ENCODE peak calls at places on chromosomes 16 and 17, in eight cellular contexts. C, Y, J, S, K, X, A and N are unnamed samples.

GRCh38 chr17:27299384-27300049 is 5.6 kb downstream of the WSB1 start:
- DNase-seq in C (no peak), Y (no peak), J (no peak), S (no peak), K (no peak), X (no peak), A (no peak), N (no peak)

GRCh38 chr16:8798174-8798527 is 512 bp downstream of the PMM2 start:
- DNase-seq in C (no peak), Y (no peak), J (peak; percentile 36), S (no peak), K (peak; percentile 2), X (no peak), A (no peak), N (no peak)

GRCh38 chr17:1110844-1111598 is 68.8 kb downstream of the ABR start:
- DNase-seq in C (peak; percentile 39), Y (peak; percentile 76), J (peak; percentile 91), S (no peak), K (peak; percentile 88), X (peak; percentile 60), A (no peak), N (no peak)

GRCh38 chr17:15463363-15463762 is 4.1 kb downstream of the CDRT4 start:
- DNase-seq in C (no peak), Y (no peak), J (peak; percentile 92), S (no peak), K (no peak), X (no peak), A (no peak), N (no peak)

GRCh38 chr16:82753821-82754220 is 127.1 kb downstream of the CDH13 start:
- DNase-seq in C (no peak), Y (no peak), J (peak; percentile 76), S (no peak), K (no peak), X (no peak), A (no peak), N (no peak)

GRCh38 chr16:81081007-81081406 is 4.0 kb upstream of the C16orf46 start:
- DNase-seq in C (no peak), Y (no peak), J (no peak), S (no peak), K (no peak), X (no peak), A (no peak), N (no peak)

GRCh38 chr17:63546308-63547082 is 3.8 kb upstream of the DCAF7 start:
- DNase-seq in C (no peak), Y (no peak), J (no peak), S (no peak), K (no peak), X (no peak), A (no peak), N (no peak)

GRCh38 chr16:9567674-9568073 is 476.2 kb downstream of the HAPSTR1 start:
- DNase-seq in C (peak; percentile 79), Y (no peak), J (no peak), S (no peak), K (no peak), X (no peak), A (no peak), N (no peak)

GRCh38 chr17:263773-264172 is 82.3 kb upstream of the DOC2B start:
- DNase-seq in C (peak; percentile 2), Y (peak; percentile 18), J (no peak), S (peak; percentile 17), K (no peak), X (no peak), A (no peak), N (no peak)

GRCh38 chr17:8935194-8935593 is 30.3 kb downstream of the PIK3R5 start:
- DNase-seq in C (no peak), Y (peak; percentile 41), J (no peak), S (peak; percentile 81), K (no peak), X (no peak), A (no peak), N (peak; percentile 51)

GRCh38 chr16:81279375-81279774 is 35.4 kb upstream of the GAN start:
- DNase-seq in C (no peak), Y (no peak), J (peak; percentile 68), S (no peak), K (no peak), X (no peak), A (no peak), N (peak; percentile 56)

GRCh38 chr17:21249911-21250703 is 3.1 kb downstream of the NATD1 start:
- DNase-seq in C (no peak), Y (no peak), J (no peak), S (no peak), K (no peak), X (no peak), A (no peak), N (no peak)

GRCh38 chr16:29662729-29663019 is 373 bp upstream of the SPN start:
- DNase-seq in C (no peak), Y (no peak), J (no peak), S (peak; percentile 77), K (no peak), X (no peak), A (peak; percentile 88), N (no peak)

GRCh38 chr17:57995076-57995956 is 7.3 kb upstream of the VEZF1 start:
- DNase-seq in C (peak; percentile 84), Y (peak; percentile 81), J (peak; percentile 81), S (peak; percentile 61), K (peak; percentile 80), X (peak; percentile 29), A (no peak), N (peak; percentile 40)

GRCh38 chr17:16381496-16381820 is 567 bp downstream of the UBB start:
- DNase-seq in C (no peak), Y (no peak), J (peak; percentile 49), S (no peak), K (no peak), X (no peak), A (no peak), N (no peak)

GRCh38 chr17:82942166-82943130 is 102.6 kb upstream of the ZNF750 start:
- DNase-seq in C (no peak), Y (no peak), J (no peak), S (peak; percentile 36), K (no peak), X (peak; percentile 3), A (no peak), N (no peak)

GRCh38 chr16:35152067-35152627 is 1692.7 kb downstream of the TP53TG3F start:
- DNase-seq in C (no peak), Y (no peak), J (no peak), S (no peak), K (no peak), X (no peak), A (no peak), N (no peak)

DNA sequence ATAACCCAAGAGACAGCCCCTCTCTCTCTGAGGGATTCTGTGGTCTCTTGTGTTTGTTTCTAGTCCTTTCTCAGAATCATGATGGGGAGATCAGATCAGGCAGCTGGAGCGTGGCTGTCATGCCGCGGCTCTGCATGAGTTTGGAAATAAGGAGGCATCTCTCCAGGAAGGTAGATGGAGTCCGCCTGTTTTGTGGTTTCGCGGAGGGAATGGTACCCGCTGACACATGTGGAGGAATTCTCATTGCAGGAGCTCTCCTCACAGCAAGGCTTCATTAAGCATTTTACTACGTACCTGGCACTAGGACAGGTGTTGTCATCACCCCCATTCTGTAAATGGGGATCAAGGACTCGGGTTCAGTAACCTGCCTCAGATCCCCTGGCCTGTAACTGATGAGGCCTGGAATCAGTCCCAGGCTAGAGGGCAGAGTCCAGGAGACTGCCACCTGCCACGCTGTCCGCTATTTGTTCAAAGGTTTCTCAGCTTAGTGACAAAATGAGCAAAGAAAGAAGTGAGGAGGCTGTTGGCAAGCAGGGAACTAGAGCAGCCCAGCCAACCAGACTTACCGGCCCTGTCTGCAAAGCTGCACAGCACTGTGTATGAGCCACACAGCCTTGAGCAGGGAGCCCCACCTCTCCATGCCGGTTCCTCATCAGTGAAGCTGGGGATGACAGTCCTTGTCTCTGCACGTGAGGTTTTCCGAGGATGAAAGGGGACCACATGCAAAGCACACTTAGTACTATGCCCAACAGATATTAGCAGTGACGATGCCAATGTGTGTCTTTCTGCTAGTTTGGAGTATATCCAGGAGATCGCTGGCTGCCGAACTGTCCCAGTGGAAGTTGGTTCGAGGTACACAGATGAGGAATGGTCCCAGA is 11.0 kb downstream of the KDM8 start:
- DNase-seq in C (no peak), Y (no peak), J (no peak), S (no peak), K (no peak), X (no peak), A (no peak), N (no peak)
- H3K27ac ChIP-seq in C (no peak overlapping the region), Y (no peak overlapping the region), J (no peak overlapping the region), S (no peak overlapping the region), K (no peak overlapping the region), X (no peak overlapping the region), A (no peak overlapping the region), N (no peak overlapping the region)

DNA sequence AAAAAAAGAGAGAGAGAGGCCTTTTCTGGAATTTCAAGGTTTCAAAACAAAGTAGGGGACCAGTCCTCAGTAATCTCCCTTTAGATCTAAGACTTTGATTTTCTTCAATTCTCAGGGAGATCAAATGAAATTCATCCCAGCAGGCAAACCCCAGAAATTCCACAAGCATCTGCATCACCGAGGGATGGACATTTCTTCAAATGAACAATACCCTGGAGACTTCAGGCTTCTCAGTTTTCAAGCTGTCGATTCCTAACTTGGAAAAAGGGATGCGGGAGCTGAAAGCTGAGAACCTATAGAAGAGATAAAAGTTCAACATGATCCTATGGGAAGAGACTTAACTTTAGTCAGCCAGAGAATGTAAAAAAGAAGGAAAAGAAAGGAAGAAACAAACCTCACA is 296.9 kb upstream of the CDH5 start:
- DNase-seq in C (no peak), Y (no peak), J (peak; percentile 23), S (no peak), K (no peak), X (no peak), A (no peak), N (no peak)
- H3K27ac ChIP-seq in C (no peak overlapping the region), Y (no peak overlapping the region), J (no peak overlapping the region), S (no peak overlapping the region), K (no peak overlapping the region), X (no peak overlapping the region), A (no peak overlapping the region), N (no peak overlapping the region)

GRCh38 chr17:17685775-17686291 is 4.6 kb downstream of the RAI1 start:
- DNase-seq in C (no peak), Y (peak; percentile 78), J (peak; percentile 91), S (no peak), K (peak; percentile 60), X (no peak), A (no peak), N (peak; percentile 50)

GRCh38 chr17:17683710-17684365 is 2.6 kb downstream of the RAI1 start:
- DNase-seq in C (no peak), Y (no peak), J (no peak), S (no peak), K (no peak), X (no peak), A (no peak), N (no peak)

GRCh38 chr17:17682293-17682736 is 1.1 kb downstream of the RAI1 start:
- DNase-seq in C (no peak), Y (peak; percentile 53), J (no peak), S (peak; percentile 69), K (no peak), X (peak; percentile 59), A (no peak), N (no peak)

GRCh38 chr17:17682737-17683675 is 1.7 kb downstream of the RAI1 start:
- DNase-seq in C (peak; percentile 69), Y (peak; percentile 86), J (peak; percentile 91), S (peak; percentile 75), K (no peak), X (peak; percentile 72), A (no peak), N (no peak)

GRCh38 chr17:17684901-17685774 is 3.9 kb downstream of the RAI1 start:
- DNase-seq in C (no peak), Y (peak; percentile 38), J (peak; percentile 66), S (no peak), K (no peak), X (no peak), A (no peak), N (no peak)
- H3K27ac ChIP-seq in C (no peak overlapping the region), Y (peak overlapping the region; percentile 49), J (peak overlapping the region; percentile 89), S (no peak overlapping the region), K (peak overlapping the region; percentile 84), X (peak overlapping the region; percentile 64), A (no peak overlapping the region), N (peak overlapping the region; percentile 94)

GRCh38 chr17:41546819-41547218 is 18.7 kb upstream of the KRT19 start:
- DNase-seq in C (no peak), Y (no peak), J (no peak), S (no peak), K (no peak), X (no peak), A (no peak), N (no peak)
- H3K27ac ChIP-seq in C (no peak overlapping the region), Y (no peak overlapping the region), J (no peak overlapping the region), S (no peak overlapping the region), K (peak overlapping the region; percentile 91), X (no peak overlapping the region), A (no peak overlapping the region), N (peak overlapping the region; percentile 97)